ENCODE peak calls at places on chromosomes 3 and 15, in ten cellular contexts. One of them, this sample, is unnamed.

GRCh38 chr15:63905558-63906265 is 72.0 kb upstream of the HERC1 start:
- DNase-seq in astrocyte of the spinal cord: no peak
- DNase-seq in fibroblast of lung: no peak
- DNase-seq in mucosa of descending colon: no peak
- DNase-seq in thoracic aorta: no peak
- DNase-seq in cardiac fibroblast: no peak
- DNase-seq in body of pancreas: no peak
- DNase-seq in left ventricle myocardium inferior: no peak
- DNase-seq in fibroblast of mammary gland: no peak
- DNase-seq in fibroblast of the aortic adventitia: no peak
- DNase-seq in this sample: no peak

GRCh38 chr3:172398484-172398883 is 49.8 kb downstream of the GHSR start:
- DNase-seq in fibroblast of mammary gland: no peak
- DNase-seq in mucosa of descending colon: no peak
- DNase-seq in thoracic aorta: no peak
- DNase-seq in body of pancreas: no peak
- DNase-seq in astrocyte of the spinal cord: no peak
- DNase-seq in left ventricle myocardium inferior: no peak
- DNase-seq in fibroblast of the aortic adventitia: no peak
- DNase-seq in fibroblast of lung: no peak
- DNase-seq in cardiac fibroblast: no peak
- DNase-seq in this sample: no peak

GRCh38 chr15:41233367-41233771 is 2.3 kb downstream of the CHP1 start:
- DNase-seq in mucosa of descending colon: no peak
- DNase-seq in body of pancreas: no peak
- DNase-seq in left ventricle myocardium inferior: no peak
- DNase-seq in astrocyte of the spinal cord: peak
- DNase-seq in fibroblast of lung: peak
- DNase-seq in fibroblast of mammary gland: peak
- DNase-seq in fibroblast of the aortic adventitia: peak
- DNase-seq in thoracic aorta: no peak
- DNase-seq in cardiac fibroblast: peak
- DNase-seq in this sample: no peak

GRCh38 chr3:17158941-17159682 is 274.4 kb downstream of the PLCL2 start:
- DNase-seq in left ventricle myocardium inferior: peak
- DNase-seq in mucosa of descending colon: no peak
- DNase-seq in fibroblast of the aortic adventitia: no peak
- DNase-seq in fibroblast of mammary gland: no peak
- DNase-seq in body of pancreas: no peak
- DNase-seq in thoracic aorta: no peak
- DNase-seq in fibroblast of lung: no peak
- DNase-seq in cardiac fibroblast: no peak
- DNase-seq in astrocyte of the spinal cord: peak
- DNase-seq in this sample: no peak

GRCh38 chr3:107103786-107104185 is 273.5 kb upstream of the CCDC54 start:
- DNase-seq in fibroblast of lung: no peak
- DNase-seq in body of pancreas: no peak
- DNase-seq in astrocyte of the spinal cord: no peak
- DNase-seq in thoracic aorta: no peak
- DNase-seq in fibroblast of the aortic adventitia: no peak
- DNase-seq in fibroblast of mammary gland: no peak
- DNase-seq in mucosa of descending colon: no peak
- DNase-seq in left ventricle myocardium inferior: no peak
- DNase-seq in cardiac fibroblast: no peak
- DNase-seq in this sample: no peak

GRCh38 chr3:35641920-35642532 is 2.7 kb downstream of the ARPP21 start:
- DNase-seq in cardiac fibroblast: no peak
- DNase-seq in fibroblast of mammary gland: no peak
- DNase-seq in fibroblast of the aortic adventitia: no peak
- DNase-seq in thoracic aorta: no peak
- DNase-seq in mucosa of descending colon: no peak
- DNase-seq in astrocyte of the spinal cord: no peak
- DNase-seq in fibroblast of lung: no peak
- DNase-seq in left ventricle myocardium inferior: no peak
- DNase-seq in body of pancreas: no peak
- DNase-seq in this sample: no peak

GRCh38 chr3:51585197-51585596 is 46.7 kb downstream of the RAD54L2 start:
- DNase-seq in mucosa of descending colon: no peak
- DNase-seq in fibroblast of the aortic adventitia: no peak
- DNase-seq in fibroblast of mammary gland: no peak
- DNase-seq in left ventricle myocardium inferior: no peak
- DNase-seq in body of pancreas: no peak
- DNase-seq in fibroblast of lung: no peak
- DNase-seq in cardiac fibroblast: no peak
- DNase-seq in thoracic aorta: no peak
- DNase-seq in astrocyte of the spinal cord: no peak
- DNase-seq in this sample: no peak

GRCh38 chr3:13188975-13189374 is 115.7 kb upstream of the IQSEC1 start:
- DNase-seq in left ventricle myocardium inferior: no peak
- DNase-seq in astrocyte of the spinal cord: no peak
- DNase-seq in fibroblast of mammary gland: no peak
- DNase-seq in fibroblast of lung: no peak
- DNase-seq in body of pancreas: no peak
- DNase-seq in mucosa of descending colon: no peak
- DNase-seq in thoracic aorta: no peak
- DNase-seq in fibroblast of the aortic adventitia: no peak
- DNase-seq in cardiac fibroblast: no peak
- DNase-seq in this sample: no peak

GRCh38 chr3:191329654-191330308 is 545 bp downstream of the UTS2B start:
- DNase-seq in thoracic aorta: no peak
- DNase-seq in fibroblast of the aortic adventitia: peak
- DNase-seq in left ventricle myocardium inferior: peak
- DNase-seq in fibroblast of mammary gland: peak
- DNase-seq in body of pancreas: peak
- DNase-seq in astrocyte of the spinal cord: peak
- DNase-seq in cardiac fibroblast: peak
- DNase-seq in mucosa of descending colon: peak
- DNase-seq in fibroblast of lung: peak
- DNase-seq in this sample: peak

GRCh38 chr15:101272584-101272983 is 4.7 kb downstream of the SELENOS start:
- DNase-seq in fibroblast of lung: no peak
- DNase-seq in fibroblast of the aortic adventitia: no peak
- DNase-seq in left ventricle myocardium inferior: no peak
- DNase-seq in fibroblast of mammary gland: no peak
- DNase-seq in body of pancreas: no peak
- DNase-seq in cardiac fibroblast: no peak
- DNase-seq in thoracic aorta: no peak
- DNase-seq in mucosa of descending colon: no peak
- DNase-seq in astrocyte of the spinal cord: no peak
- DNase-seq in this sample: no peak

GRCh38 chr3:72482589-72483249 is 365.5 kb downstream of the SHQ1 start:
- DNase-seq in mucosa of descending colon: peak
- DNase-seq in left ventricle myocardium inferior: peak
- DNase-seq in astrocyte of the spinal cord: peak
- DNase-seq in cardiac fibroblast: peak
- DNase-seq in body of pancreas: peak
- DNase-seq in fibroblast of the aortic adventitia: peak
- DNase-seq in fibroblast of mammary gland: peak
- DNase-seq in thoracic aorta: peak
- DNase-seq in fibroblast of lung: peak
- DNase-seq in this sample: no peak

GRCh38 chr15:52658955-52659354 is 20.2 kb downstream of the ATOSA start:
- DNase-seq in fibroblast of lung: no peak
- DNase-seq in fibroblast of mammary gland: no peak
- DNase-seq in astrocyte of the spinal cord: no peak
- DNase-seq in mucosa of descending colon: no peak
- DNase-seq in thoracic aorta: no peak
- DNase-seq in fibroblast of the aortic adventitia: no peak
- DNase-seq in body of pancreas: no peak
- DNase-seq in left ventricle myocardium inferior: no peak
- DNase-seq in cardiac fibroblast: no peak
- DNase-seq in this sample: no peak

GRCh38 chr15:54582863-54583643 is 604.8 kb downstream of the UNC13C start:
- DNase-seq in mucosa of descending colon: no peak
- DNase-seq in body of pancreas: no peak
- DNase-seq in fibroblast of lung: no peak
- DNase-seq in cardiac fibroblast: no peak
- DNase-seq in astrocyte of the spinal cord: no peak
- DNase-seq in thoracic aorta: no peak
- DNase-seq in fibroblast of the aortic adventitia: no peak
- DNase-seq in fibroblast of mammary gland: no peak
- DNase-seq in left ventricle myocardium inferior: no peak
- DNase-seq in this sample: no peak

GRCh38 chr15:41116872-41117242 is 777 bp upstream of the INO80 start:
- DNase-seq in cardiac fibroblast: no peak
- DNase-seq in body of pancreas: no peak
- DNase-seq in mucosa of descending colon: no peak
- DNase-seq in fibroblast of lung: no peak
- DNase-seq in thoracic aorta: no peak
- DNase-seq in astrocyte of the spinal cord: no peak
- DNase-seq in fibroblast of mammary gland: no peak
- DNase-seq in left ventricle myocardium inferior: no peak
- DNase-seq in fibroblast of the aortic adventitia: no peak
- DNase-seq in this sample: no peak

GRCh38 chr15:95995375-95996168 is 334.9 kb upstream of the NR2F2 start:
- DNase-seq in fibroblast of lung: peak
- DNase-seq in mucosa of descending colon: no peak
- DNase-seq in left ventricle myocardium inferior: no peak
- DNase-seq in fibroblast of the aortic adventitia: peak
- DNase-seq in fibroblast of mammary gland: peak
- DNase-seq in body of pancreas: no peak
- DNase-seq in cardiac fibroblast: peak
- DNase-seq in thoracic aorta: no peak
- DNase-seq in astrocyte of the spinal cord: peak
- DNase-seq in this sample: no peak

GRCh38 chr15:73015493-73015892 is 36.8 kb upstream of the NEO1 start:
- DNase-seq in left ventricle myocardium inferior: no peak
- DNase-seq in body of pancreas: no peak
- DNase-seq in mucosa of descending colon: no peak
- DNase-seq in thoracic aorta: no peak
- DNase-seq in fibroblast of lung: no peak
- DNase-seq in astrocyte of the spinal cord: no peak
- DNase-seq in cardiac fibroblast: no peak
- DNase-seq in fibroblast of mammary gland: no peak
- DNase-seq in fibroblast of the aortic adventitia: no peak
- DNase-seq in this sample: peak
- TF ChIP-seq CTCF in left ventricle myocardium inferior: no peak
- TF ChIP-seq CTCF in body of pancreas: no peak
- TF ChIP-seq CTCF in mucosa of descending colon: no peak
- TF ChIP-seq CTCF in thoracic aorta: no peak
- TF ChIP-seq CTCF in fibroblast of lung: no peak
- TF ChIP-seq CTCF in astrocyte of the spinal cord: no peak
- TF ChIP-seq CTCF in cardiac fibroblast: no peak
- TF ChIP-seq CTCF in fibroblast of mammary gland: no peak
- TF ChIP-seq CTCF in fibroblast of the aortic adventitia: no peak
- TF ChIP-seq CTCF in this sample: no peak

GRCh38 chr15:62164500-62165028 is 521 bp downstream of the C2CD4B start:
- DNase-seq in fibroblast of lung: no peak
- DNase-seq in fibroblast of the aortic adventitia: no peak
- DNase-seq in fibroblast of mammary gland: no peak
- DNase-seq in astrocyte of the spinal cord: no peak
- DNase-seq in cardiac fibroblast: peak
- DNase-seq in mucosa of descending colon: peak
- DNase-seq in body of pancreas: peak
- DNase-seq in thoracic aorta: no peak
- DNase-seq in left ventricle myocardium inferior: peak
- DNase-seq in this sample: no peak
- TF ChIP-seq CTCF in fibroblast of lung: no peak
- TF ChIP-seq CTCF in fibroblast of the aortic adventitia: no peak
- TF ChIP-seq CTCF in fibroblast of mammary gland: no peak
- TF ChIP-seq CTCF in astrocyte of the spinal cord: no peak
- TF ChIP-seq CTCF in cardiac fibroblast: no peak
- TF ChIP-seq CTCF in mucosa of descending colon: no peak
- TF ChIP-seq CTCF in body of pancreas: no peak
- TF ChIP-seq CTCF in thoracic aorta: no peak
- TF ChIP-seq CTCF in left ventricle myocardium inferior: no peak
- TF ChIP-seq CTCF in this sample: peak

DNA sequence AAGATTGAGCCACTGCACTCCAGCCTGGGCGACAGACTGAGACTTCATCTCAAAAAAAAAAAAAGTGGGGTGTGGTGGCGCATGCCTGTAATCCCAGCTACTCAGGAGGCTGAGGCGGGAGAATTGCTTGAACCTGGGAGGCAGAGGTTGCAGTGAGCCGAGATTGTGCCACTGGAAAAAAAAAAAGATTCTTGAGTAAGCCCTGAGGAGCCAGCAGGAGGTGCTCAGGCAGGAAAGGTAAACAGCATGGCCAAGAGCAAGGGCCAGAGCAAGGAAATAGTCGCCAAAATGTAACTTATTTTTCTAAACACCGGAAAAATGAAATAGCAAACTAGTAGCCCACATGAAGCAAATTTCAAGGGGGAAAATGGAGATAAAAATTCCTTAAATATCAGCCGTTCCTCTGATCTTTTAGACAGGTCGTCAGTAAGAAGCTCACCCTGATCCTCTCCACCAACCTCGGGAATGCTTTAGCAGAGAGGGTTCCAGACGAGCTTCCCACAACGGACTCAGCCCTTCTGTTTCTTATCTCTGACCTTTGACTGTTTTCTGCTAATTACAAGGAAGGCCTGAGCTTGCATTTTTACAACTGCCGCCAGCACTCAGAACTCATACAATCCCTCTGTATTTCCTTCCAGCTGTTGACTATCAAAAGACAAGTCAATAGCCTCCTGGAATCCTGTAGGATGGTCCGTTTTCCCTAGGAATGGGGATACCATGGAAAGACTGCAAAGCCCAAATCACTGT is 45.0 kb upstream of the AKAP13 start:
- DNase-seq in left ventricle myocardium inferior: no peak
- DNase-seq in fibroblast of lung: peak
- DNase-seq in cardiac fibroblast: no peak
- DNase-seq in astrocyte of the spinal cord: no peak
- DNase-seq in fibroblast of the aortic adventitia: no peak
- DNase-seq in fibroblast of mammary gland: no peak
- DNase-seq in body of pancreas: no peak
- DNase-seq in thoracic aorta: no peak
- DNase-seq in mucosa of descending colon: peak
- DNase-seq in this sample: no peak
- TF ChIP-seq CTCF in left ventricle myocardium inferior: no peak
- TF ChIP-seq CTCF in fibroblast of lung: no peak
- TF ChIP-seq CTCF in cardiac fibroblast: no peak
- TF ChIP-seq CTCF in astrocyte of the spinal cord: peak
- TF ChIP-seq CTCF in fibroblast of the aortic adventitia: no peak
- TF ChIP-seq CTCF in fibroblast of mammary gland: no peak
- TF ChIP-seq CTCF in body of pancreas: no peak
- TF ChIP-seq CTCF in thoracic aorta: no peak
- TF ChIP-seq CTCF in mucosa of descending colon: no peak
- TF ChIP-seq CTCF in this sample: no peak

GRCh38 chr15:43871835-43872234 is 45.0 kb downstream of the WDR76 start:
- DNase-seq in body of pancreas: no peak
- DNase-seq in fibroblast of the aortic adventitia: no peak
- DNase-seq in cardiac fibroblast: no peak
- DNase-seq in fibroblast of lung: no peak
- DNase-seq in mucosa of descending colon: no peak
- DNase-seq in astrocyte of the spinal cord: no peak
- DNase-seq in fibroblast of mammary gland: no peak
- DNase-seq in thoracic aorta: no peak
- DNase-seq in left ventricle myocardium inferior: no peak
- DNase-seq in this sample: no peak

GRCh38 chr15:43868412-43868811 is 41.6 kb downstream of the WDR76 start:
- DNase-seq in astrocyte of the spinal cord: no peak
- DNase-seq in thoracic aorta: no peak
- DNase-seq in left ventricle myocardium inferior: no peak
- DNase-seq in mucosa of descending colon: no peak
- DNase-seq in fibroblast of the aortic adventitia: peak
- DNase-seq in body of pancreas: no peak
- DNase-seq in cardiac fibroblast: peak
- DNase-seq in fibroblast of mammary gland: no peak
- DNase-seq in fibroblast of lung: no peak
- DNase-seq in this sample: no peak

GRCh38 chr15:43872416-43873020 is 45.7 kb downstream of the WDR76 start:
- DNase-seq in cardiac fibroblast: peak
- DNase-seq in mucosa of descending colon: peak
- DNase-seq in thoracic aorta: no peak
- DNase-seq in fibroblast of lung: peak
- DNase-seq in fibroblast of the aortic adventitia: peak
- DNase-seq in fibroblast of mammary gland: peak
- DNase-seq in astrocyte of the spinal cord: peak
- DNase-seq in body of pancreas: peak
- DNase-seq in left ventricle myocardium inferior: no peak
- DNase-seq in this sample: no peak

GRCh38 chr15:43867096-43867495 is 40.3 kb downstream of the WDR76 start:
- DNase-seq in mucosa of descending colon: peak
- DNase-seq in astrocyte of the spinal cord: no peak
- DNase-seq in cardiac fibroblast: no peak
- DNase-seq in fibroblast of mammary gland: no peak
- DNase-seq in left ventricle myocardium inferior: no peak
- DNase-seq in fibroblast of the aortic adventitia: no peak
- DNase-seq in fibroblast of lung: no peak
- DNase-seq in thoracic aorta: no peak
- DNase-seq in body of pancreas: no peak
- DNase-seq in this sample: no peak
- TF ChIP-seq CTCF in mucosa of descending colon: no peak
- TF ChIP-seq CTCF in astrocyte of the spinal cord: no peak
- TF ChIP-seq CTCF in cardiac fibroblast: no peak
- TF ChIP-seq CTCF in fibroblast of mammary gland: no peak
- TF ChIP-seq CTCF in left ventricle myocardium inferior: no peak
- TF ChIP-seq CTCF in fibroblast of the aortic adventitia: no peak
- TF ChIP-seq CTCF in fibroblast of lung: no peak
- TF ChIP-seq CTCF in thoracic aorta: no peak
- TF ChIP-seq CTCF in body of pancreas: no peak
- TF ChIP-seq CTCF in this sample: no peak

This sample was measured in type B pancreatic cell.